ENCODE peak calls at places on chromosomes 12 and 14, in four cellular contexts. E is AG04450, A is mucosa of descending colon, S is neural progenitor cell. O is an unnamed sample.

GRCh38 chr14:71408362-71409035 is 501.2 kb downstream of the PCNX1 start:
- DNase-seq in E (no peak), A (no peak), S (peak; percentile 27), O (no peak)

GRCh38 chr14:36258241-36258640 is 62.2 kb downstream of the MBIP start:
- DNase-seq in E (no peak), A (no peak), S (no peak), O (no peak)

GRCh38 chr12:22684526-22685118 is 59.7 kb downstream of the ETNK1 start:
- DNase-seq in E (no peak), A (no peak), S (peak; percentile 45), O (no peak)

GRCh38 chr14:36976571-36977023 is 195.8 kb downstream of the SLC25A21 start:
- DNase-seq in E (no peak), A (no peak), S (no peak), O (no peak)

GRCh38 chr12:3419538-3419937 is 71.5 kb upstream of the PRMT8 start:
- DNase-seq in E (no peak), A (no peak), S (peak; percentile 63), O (no peak)

GRCh38 chr12:117580718-117581062 is 219.3 kb upstream of the NOS1 start:
- DNase-seq in E (no peak), A (peak; percentile 25), S (peak; percentile 95), O (no peak)

GRCh38 chr12:91854725-91855124 is 290.9 kb downstream of the BTG1 start:
- DNase-seq in E (no peak), A (no peak), S (no peak), O (no peak)

GRCh38 chr12:75938189-75938588 is 93.4 kb downstream of the PHLDA1 start:
- DNase-seq in E (no peak), A (no peak), S (no peak), O (no peak)

GRCh38 chr12:42617622-42618021 is 28.1 kb upstream of the PRICKLE1 start:
- DNase-seq in E (no peak), A (no peak), S (no peak), O (no peak)

GRCh38 chr14:104134061-104134965 is 4.1 kb upstream of the KIF26A start:
- DNase-seq in E (no peak), A (no peak), S (peak; percentile 37), O (no peak)

GRCh38 chr12:105852496-105852895 is 286.3 kb downstream of the NUAK1 start:
- DNase-seq in E (no peak), A (no peak), S (no peak), O (no peak)
- H3K4me3 ChIP-seq in E (no peak overlapping the region), A (no peak overlapping the region), S (no peak overlapping the region), O (no peak overlapping the region)

GRCh38 chr12:74108729-74109128 is 428.9 kb upstream of the ATXN7L3B start:
- DNase-seq in E (no peak), A (no peak), S (no peak), O (no peak)

GRCh38 chr12:74111688-74112360 is 425.8 kb upstream of the ATXN7L3B start:
- DNase-seq in E (no peak), A (no peak), S (peak; percentile 61), O (no peak)
- TF ChIP-seq CTCF in E (no peak), A (no peak), S (peak; percentile 74), O (no peak)

DNA sequence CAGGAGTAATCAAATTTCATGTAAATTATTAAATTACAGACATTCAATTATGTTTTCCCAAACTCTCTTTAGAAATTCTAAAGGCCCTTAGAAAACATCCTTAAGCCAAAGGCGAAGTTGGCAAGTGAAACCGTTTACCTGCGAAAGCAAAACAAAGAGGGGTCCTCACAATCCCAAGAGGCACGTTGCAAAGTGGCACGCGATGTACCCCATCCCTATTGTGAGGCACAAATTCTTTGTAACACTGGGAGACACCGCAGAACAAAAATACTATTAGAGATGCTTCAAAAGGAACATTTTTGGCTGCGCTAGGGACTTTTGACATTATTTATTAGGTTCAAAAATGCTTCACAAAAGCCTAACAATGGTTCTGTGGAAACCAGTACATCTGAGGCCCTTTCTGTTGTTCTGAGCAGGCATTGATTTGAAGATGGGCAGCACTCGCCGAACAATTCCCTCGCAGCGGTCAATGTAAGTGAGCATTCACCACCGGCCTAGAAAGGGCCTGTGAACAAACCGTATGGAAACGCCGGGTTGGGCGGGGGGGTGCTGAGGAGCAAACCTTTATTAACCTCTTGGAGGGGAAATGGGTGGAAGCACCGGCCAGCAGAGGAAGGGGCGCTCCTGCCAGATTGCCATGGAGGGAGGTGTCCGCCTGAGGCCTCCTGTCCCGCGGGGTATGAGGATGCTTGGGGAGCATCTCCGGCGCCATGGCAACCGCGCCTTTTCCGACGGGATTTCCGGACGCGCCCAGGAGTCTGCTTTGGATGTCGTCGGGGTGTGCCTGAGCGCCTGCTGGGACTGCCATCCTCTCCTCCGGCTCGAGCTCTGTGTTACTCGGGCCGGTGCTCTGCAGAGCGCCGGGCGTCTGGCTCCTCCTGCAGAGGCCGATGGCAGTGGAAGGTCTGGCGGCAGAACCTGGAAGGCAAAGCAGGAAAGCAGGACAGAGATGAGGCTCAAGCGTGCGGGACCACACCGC is 193.8 kb downstream of the C12orf42 start:
- DNase-seq in E (no peak), A (no peak), S (peak; percentile 83), O (no peak)
- H3K4me3 ChIP-seq in E (no peak overlapping the region), A (no peak overlapping the region), S (peak overlapping the region; percentile 40), O (no peak overlapping the region)

GRCh38 chr12:128069359-128069997 is 197.5 kb upstream of the TMEM132C start:
- DNase-seq in E (no peak), A (peak; percentile 83), S (peak; percentile 74), O (peak; percentile 46)
- TF ChIP-seq CTCF in E (peak; percentile 54), A (peak; percentile 19), S (peak; percentile 91), O (peak; percentile 66)

GRCh38 chr14:24395609-24396580 is 2.9 kb upstream of the NYNRIN start:
- DNase-seq in E (no peak), A (no peak), S (no peak), O (no peak)

GRCh38 chr14:24398943-24399801 is at the start of gene NYNRIN:
- DNase-seq in E (no peak), A (peak; percentile 62), S (peak; percentile 84), O (no peak)

GRCh38 chr14:24399981-24400718 is 1.3 kb downstream of the NYNRIN start:
- DNase-seq in E (no peak), A (no peak), S (no peak), O (no peak)

GRCh38 chr14:24398298-24398942 is 383 bp upstream of the NYNRIN start:
- DNase-seq in E (no peak), A (peak; percentile 60), S (peak; percentile 60), O (no peak)

GRCh38 chr14:24397639-24398297 is 1.0 kb upstream of the NYNRIN start:
- DNase-seq in E (no peak), A (no peak), S (peak; percentile 7), O (no peak)
- H3K4me3 ChIP-seq in E (no peak overlapping the region), A (no peak overlapping the region), S (peak overlapping the region; percentile 58), O (peak overlapping the region; percentile 69)

DNA sequence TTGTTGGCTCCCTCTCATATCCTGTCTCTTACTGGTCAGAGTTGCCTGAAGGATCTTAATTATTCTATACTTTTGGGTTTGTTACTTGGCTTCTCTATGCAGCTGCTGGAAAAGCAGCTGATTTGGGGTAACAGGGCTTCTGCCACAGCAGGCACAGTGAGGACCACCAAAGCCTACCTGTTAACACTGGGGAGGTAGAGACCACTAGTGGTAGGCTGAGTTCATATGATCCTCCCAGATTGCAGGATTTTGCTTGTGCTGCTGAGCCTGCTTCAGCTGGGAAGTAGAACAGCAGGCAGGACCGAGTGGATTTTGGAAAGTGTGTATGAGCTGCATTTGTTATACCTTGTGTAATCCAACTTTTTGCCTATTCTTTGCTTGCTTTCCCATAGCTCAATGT is 34.1 kb downstream of the RCOR1 start:
- DNase-seq in E (no peak), A (no peak), S (no peak), O (no peak)
- TF ChIP-seq CTCF in E (no peak), A (no peak), S (peak; percentile 11), O (no peak)

GRCh38 chr12:6124411-6125151 is at the start of gene VWF:
- DNase-seq in E (no peak), A (no peak), S (peak; percentile 75), O (no peak)
- H3K4me3 ChIP-seq in E (no peak within 1 kb of the TSS), A (no peak within 1 kb of the TSS), S (peak within 1 kb of the TSS; percentile 17), O (no peak within 1 kb of the TSS)

O was measured in AG04449.